ENCODE peak calls at places on chromosomes 16 and 17, in six cellular contexts. Q, C, A, Z, W and K are unnamed samples.

GRCh38 chr16:90044111-90044551 is 24.9 kb upstream of the DBNDD1 start:
- DNase-seq in Q (no peak), C (no peak), W (no peak), Z (peak), A (no peak), K (no peak)

GRCh38 chr16:2432801-2433505 is 3.7 kb downstream of the CCNF start:
- DNase-seq in A (no peak), Z (no peak), C (no peak), Q (no peak), W (no peak), K (no peak)

GRCh38 chr16:66081967-66082366 is 284.5 kb upstream of the CDH5 start:
- DNase-seq in Q (peak), Z (peak), W (no peak), A (peak), C (no peak), K (no peak)

GRCh38 chr16:3767333-3767977 is 50.1 kb upstream of the TRAP1 start:
- DNase-seq in W (no peak), C (no peak), Z (no peak), A (no peak), Q (no peak), K (no peak)

GRCh38 chr17:67606896-67607604 is 110.7 kb upstream of the NOL11 start:
- DNase-seq in Q (peak), A (no peak), C (no peak), W (no peak), Z (no peak), K (no peak)

GRCh38 chr16:2663553-2664521 is 18.5 kb upstream of the KCTD5 start:
- DNase-seq in Z (no peak), W (no peak), A (peak), Q (peak), C (peak), K (no peak)

GRCh38 chr16:2963074-2963610 is 933 bp upstream of the KREMEN2 start:
- DNase-seq in W (peak), Q (no peak), C (no peak), A (no peak), Z (no peak), K (no peak)

GRCh38 chr17:61534414-61534813 is 56.6 kb downstream of the NACA2 start:
- DNase-seq in Z (no peak), Q (no peak), W (no peak), A (no peak), C (no peak), K (no peak)

GRCh38 chr17:73064084-73064938 is 28.2 kb downstream of the SLC39A11 start:
- DNase-seq in A (no peak), Q (no peak), Z (no peak), C (no peak), W (no peak), K (no peak)

GRCh38 chr16:87000007-87000406 is 317.2 kb downstream of the C16orf95 start:
- DNase-seq in W (no peak), Q (no peak), A (no peak), Z (peak), C (no peak), K (no peak)

GRCh38 chr16:57528499-57529323 is 7.7 kb downstream of the CCDC102A start:
- DNase-seq in A (no peak), Q (no peak), W (peak), Z (no peak), C (no peak), K (no peak)

GRCh38 chr16:51940183-51940582 is 606.8 kb downstream of the TOX3 start:
- DNase-seq in W (no peak), Q (no peak), A (no peak), C (no peak), Z (no peak), K (no peak)

GRCh38 chr17:81428121-81428515 is 32.9 kb downstream of the BAHCC1 start:
- DNase-seq in W (peak), A (no peak), Z (no peak), Q (no peak), C (no peak), K (no peak)

GRCh38 chr16:29710227-29711219 is 31.5 kb downstream of the QPRT start:
- DNase-seq in C (peak), Z (peak), A (peak), Q (peak), W (no peak), K (no peak)

GRCh38 chr17:31497431-31497830 is 106.0 kb downstream of the RAB11FIP4 start:
- DNase-seq in C (no peak), A (no peak), W (no peak), Z (no peak), Q (no peak), K (no peak)

GRCh38 chr17:15918661-15919259 is 26.2 kb upstream of the ADORA2B start:
- DNase-seq in W (no peak), Z (peak), A (no peak), Q (no peak), C (no peak), K (no peak)

GRCh38 chr16:65964752-65965151 is 401.7 kb upstream of the CDH5 start:
- DNase-seq in C (no peak), W (no peak), A (no peak), Z (no peak), Q (no peak), K (no peak)

GRCh38 chr16:50448522-50448921 is 79.7 kb upstream of the BRD7 start:
- DNase-seq in W (no peak), C (no peak), Q (no peak), A (no peak), Z (no peak), K (no peak)

GRCh38 chr16:89922884-89923639 is at the start of gene TUBB3:
- DNase-seq in C (peak), A (peak), Z (peak), Q (peak), W (peak), K (peak)

GRCh38 chr17:3569534-3570137 is 12.0 kb upstream of the TRPV3 start:
- DNase-seq in Z (no peak), C (no peak), W (no peak), Q (no peak), A (no peak), K (no peak)

GRCh38 chr17:35002876-35003551 is 22.7 kb downstream of the LIG3 start:
- DNase-seq in Q (peak), A (peak), C (no peak), Z (no peak), W (no peak), K (no peak)

GRCh38 chr17:9371019-9371418 is 204.6 kb downstream of the STX8 start:
- DNase-seq in A (peak), C (peak), W (no peak), Q (peak), Z (peak), K (no peak)

GRCh38 chr17:22411185-22411784 is 719.0 kb downstream of the KCNJ18 start:
- DNase-seq in W (peak), A (no peak), Q (no peak), C (no peak), Z (no peak), K (no peak)

GRCh38 chr17:7623661-7624060 is 4.0 kb downstream of the SAT2 start:
- DNase-seq in A (no peak), C (no peak), W (no peak), Z (no peak), Q (no peak), K (no peak)

GRCh38 chr16:72844225-72844920 is 203.6 kb downstream of the ZFHX3 start:
- DNase-seq in Q (no peak), W (no peak), A (no peak), C (peak), Z (no peak), K (no peak)

GRCh38 chr16:84967828-84968227 is 43.5 kb downstream of the ZDHHC7 start:
- DNase-seq in Z (no peak), Q (peak), A (no peak), W (no peak), C (no peak), K (no peak)

GRCh38 chr17:6700948-6701307 is 12.2 kb downstream of the SLC13A5 start:
- DNase-seq in W (no peak), C (no peak), Q (no peak), Z (no peak), A (no peak), K (no peak)

GRCh38 chr17:74493381-74493833 is 27.0 kb downstream of the CD300A start:
- DNase-seq in A (peak), W (no peak), Z (peak), C (peak), Q (peak), K (peak)

GRCh38 chr17:28372203-28372944 is 880 bp downstream of the SARM1 start:
- DNase-seq in Q (peak), A (peak), Z (no peak), W (peak), C (peak), K (peak)
- TF ChIP-seq CTCF in Q (no peak), A (no peak), Z (no peak), W (no peak), C (no peak), K (no peak)

GRCh38 chr17:39231587-39232551 is 6.1 kb upstream of the STAC2 start:
- DNase-seq in Z (peak), C (peak), A (peak), W (peak), Q (peak), K (no peak)

GRCh38 chr17:39236383-39236927 is 10.7 kb upstream of the STAC2 start:
- DNase-seq in Q (no peak), C (no peak), W (no peak), Z (no peak), A (no peak), K (no peak)

GRCh38 chr17:39236981-39237441 is 11.3 kb upstream of the STAC2 start:
- DNase-seq in C (no peak), A (no peak), Q (no peak), W (no peak), Z (no peak), K (no peak)

GRCh38 chr17:39237586-39237985 is 11.8 kb upstream of the STAC2 start:
- DNase-seq in A (no peak), C (no peak), W (no peak), Q (no peak), Z (no peak), K (no peak)

DNA sequence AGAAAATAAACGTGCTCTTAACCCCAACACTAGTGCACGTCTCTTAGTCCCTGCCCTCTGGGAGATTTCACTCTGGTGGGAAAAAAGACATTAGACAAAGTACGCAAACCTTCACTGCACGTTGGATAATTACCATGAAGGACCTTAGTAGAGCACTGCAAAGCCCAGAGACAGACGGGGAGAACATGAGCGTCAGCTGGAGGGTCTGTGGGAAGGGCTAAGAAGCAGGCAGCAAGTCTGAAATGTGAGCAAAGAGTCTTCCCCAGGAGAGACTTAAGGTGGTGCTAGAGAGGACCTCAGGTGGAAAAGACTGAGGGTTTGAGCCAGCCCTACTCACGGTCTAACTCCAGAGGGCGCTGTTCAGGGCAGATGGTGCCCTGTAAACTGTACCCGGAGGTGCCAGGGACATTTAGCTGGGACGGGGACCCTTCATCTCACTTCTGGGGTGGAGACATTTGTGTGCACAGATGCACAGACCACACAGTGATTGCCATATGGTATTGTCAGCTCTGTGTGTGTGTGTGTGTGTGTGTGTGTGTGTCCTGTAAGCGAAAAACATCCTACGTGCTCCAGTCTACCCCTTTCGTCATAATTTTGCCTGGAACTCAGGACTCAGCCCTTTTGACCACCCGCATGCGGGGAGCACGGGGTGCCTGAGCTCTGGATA is 9.9 kb upstream of the STAC2 start:
- DNase-seq in A (peak), Z (peak), Q (peak), C (peak), W (no peak), K (no peak)
- TF ChIP-seq CTCF in A (peak), Z (peak), Q (peak), C (peak), W (peak), K (no peak)

GRCh38 chr17:64706224-64707076 is 44.3 kb upstream of the SMURF2 start:
- DNase-seq in W (no peak), Z (peak), C (no peak), A (no peak), Q (no peak), K (no peak)
- TF ChIP-seq CTCF in W (no peak), Z (no peak), C (no peak), A (no peak), Q (no peak), K (no peak)

DNA sequence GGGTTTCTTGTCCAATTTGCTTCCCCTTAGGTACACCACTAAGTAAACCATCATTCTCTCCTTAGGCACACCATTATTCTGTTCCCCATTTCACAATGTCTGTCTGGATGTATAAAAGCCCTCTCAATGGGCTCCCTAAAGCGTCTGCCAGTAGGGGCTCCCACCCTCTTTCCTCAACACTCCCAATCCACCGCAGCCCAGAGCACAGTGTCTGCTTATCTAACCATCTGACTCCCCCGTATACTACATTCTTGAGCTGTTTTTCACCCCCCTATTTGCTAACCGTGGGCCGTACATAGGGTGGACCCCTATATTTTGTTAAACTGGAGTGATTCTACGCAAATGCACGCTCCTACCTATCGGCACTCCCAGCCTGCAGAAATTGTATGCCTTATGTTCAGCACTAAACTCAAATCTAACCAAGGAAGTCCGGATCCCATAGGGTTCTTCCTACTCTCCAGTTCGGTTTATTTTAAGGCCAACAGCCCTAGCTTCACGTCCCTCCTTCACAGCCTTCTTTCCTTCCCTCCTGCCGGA is 674 bp upstream of the PSMD3 start:
- DNase-seq in Q (peak), A (no peak), W (no peak), Z (peak), C (peak), K (no peak)
- TF ChIP-seq CTCF in Q (peak), A (peak), W (no peak), Z (no peak), C (peak), K (no peak)

GRCh38 chr17:45370949-45371413 is 54.2 kb upstream of the MAP3K14 start:
- DNase-seq in A (no peak), Q (no peak), W (no peak), C (no peak), Z (peak), K (peak)
- TF ChIP-seq CTCF in A (no peak), Q (no peak), W (no peak), C (no peak), Z (no peak), K (no peak)

DNA sequence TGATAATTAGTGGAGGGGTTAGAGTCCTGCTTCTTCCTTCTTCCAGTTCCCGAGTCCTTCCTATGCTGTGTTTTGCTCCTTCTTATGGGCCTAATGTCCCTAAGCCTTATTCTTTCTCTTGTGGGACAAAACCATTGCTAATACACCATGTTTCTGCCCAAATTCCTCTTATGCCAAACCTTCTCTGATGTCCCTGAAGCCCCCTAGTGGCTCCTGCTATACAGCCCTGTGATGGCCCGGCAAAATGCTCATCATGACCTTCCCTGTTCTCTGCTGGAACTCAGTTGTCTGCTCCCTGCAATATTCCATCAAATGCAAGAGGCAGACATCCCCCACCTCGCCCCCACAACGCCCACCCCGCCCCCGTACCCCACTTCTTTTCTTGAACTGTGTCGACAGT is 171.6 kb downstream of the CDH11 start:
- DNase-seq in A (no peak), C (no peak), Z (no peak), W (no peak), Q (no peak), K (no peak)
- TF ChIP-seq CTCF in A (peak), C (no peak), Z (no peak), W (no peak), Q (peak), K (no peak)

GRCh38 chr16:7378024-7378695 is 45.5 kb downstream of the RBFOX1 start:
- DNase-seq in A (no peak), C (no peak), Z (no peak), Q (no peak), W (no peak), K (no peak)
- TF ChIP-seq CTCF in A (no peak), C (no peak), Z (no peak), Q (no peak), W (no peak), K (no peak)

DNA sequence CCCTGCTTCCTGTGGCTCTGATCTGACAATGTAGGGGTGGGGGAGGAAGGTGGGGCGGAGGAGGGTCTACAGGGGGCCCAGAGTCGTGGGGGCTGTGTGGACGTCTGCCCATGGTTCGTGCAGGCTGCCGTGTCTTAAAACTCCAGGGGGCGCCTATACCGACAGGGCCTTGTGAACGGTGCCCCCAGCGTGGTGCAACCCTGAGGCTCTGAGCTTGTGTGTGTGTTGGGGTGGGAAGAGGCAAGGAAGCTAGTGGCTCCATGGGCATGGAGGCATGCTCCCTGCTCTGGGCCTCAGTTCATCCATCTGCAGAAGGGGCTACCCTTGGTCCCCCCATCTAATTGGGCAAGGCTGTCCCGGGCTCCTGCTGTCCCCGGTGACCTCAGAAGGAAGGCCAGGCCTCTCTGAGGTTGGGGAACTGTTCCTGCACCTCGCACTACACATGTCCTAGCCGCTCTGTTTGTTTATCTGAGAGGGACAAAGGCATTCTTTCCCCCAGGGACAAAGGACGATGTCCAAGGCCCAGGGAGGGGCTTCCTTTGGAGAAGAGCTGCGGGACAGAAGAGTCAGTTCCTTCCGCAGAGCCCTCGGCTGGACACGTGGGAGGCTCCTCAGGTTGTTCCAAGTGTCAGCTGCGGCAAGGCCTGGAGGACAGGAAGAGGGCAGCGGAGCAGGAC is 13.5 kb downstream of the CA4 start:
- DNase-seq in Q (no peak), A (no peak), C (peak), W (peak), Z (no peak), K (no peak)
- TF ChIP-seq CTCF in Q (no peak), A (no peak), C (peak), W (no peak), Z (peak), K (no peak)

DNA sequence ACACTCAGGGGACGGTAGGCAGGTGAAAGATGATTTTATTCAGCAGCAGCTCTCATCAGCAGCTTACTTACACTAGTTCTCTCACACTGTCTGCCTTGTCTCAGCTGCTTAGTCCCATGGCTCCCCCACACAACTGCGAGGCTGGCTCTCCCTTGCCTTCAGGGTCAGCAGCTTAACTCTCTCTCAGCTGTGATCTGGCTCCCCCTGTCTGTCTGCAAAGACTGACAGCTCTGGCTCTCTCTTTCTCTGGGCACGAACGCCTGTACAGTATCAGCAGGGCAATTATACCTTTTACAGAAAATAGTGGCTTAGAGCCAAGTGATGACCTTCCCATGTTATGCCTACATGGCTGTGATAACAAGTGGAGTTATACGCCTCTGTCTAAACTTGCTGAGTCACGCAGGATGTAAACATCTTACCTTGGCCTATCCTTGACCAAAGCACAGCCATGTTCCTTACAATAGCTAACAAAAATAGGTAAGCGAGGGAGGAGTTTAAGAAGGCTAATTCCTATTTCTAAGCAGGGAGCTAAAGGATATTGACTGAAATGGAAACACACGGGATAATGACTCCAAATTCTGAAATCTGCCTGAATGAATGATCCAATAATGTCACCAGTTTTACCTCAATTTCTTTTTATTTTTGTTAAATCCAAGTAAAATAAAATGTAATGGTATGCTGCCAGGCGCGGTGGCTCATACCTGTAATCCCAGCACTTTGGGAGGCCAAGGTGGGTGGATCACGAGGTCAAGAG is 1.1 kb upstream of the NDUFAB1 start:
- DNase-seq in C (peak), Q (peak), W (no peak), A (no peak), Z (peak), K (peak)
- TF ChIP-seq CTCF in C (peak), Q (no peak), W (no peak), A (no peak), Z (peak), K (no peak)